ENCODE peak calls at places on chromosome 1, in ten cellular contexts. R is fibroblast of pulmonary artery; K is GM12865; N is fibroblast of villous mesenchyme; V is astrocyte of the cerebellum; C is PC-3; U is CD8-positive, alpha-beta T cell; Z is left ventricle myocardium inferior; A is bronchial epithelial cell; D is AG10803. Q is an unnamed sample.
A peak's percentile ranks its signal among the peaks of the same experiment; 100 is the strongest.

GRCh38 chr1:163796394-163796821 is 474.7 kb downstream of the NUF2 start:
- DNase-seq in V (peak; percentile 13), U (no peak), R (peak; percentile 3), Z (no peak), D (peak; percentile 17), A (peak; percentile 93), N (peak; percentile 54), C (peak; percentile 84), K (no peak), Q (peak; percentile 8)

GRCh38 chr1:235009561-235010306 is 118.9 kb downstream of the TOMM20 start:
- DNase-seq in Z (no peak), V (no peak), K (no peak), N (no peak), R (no peak), U (no peak), D (no peak), A (no peak), C (no peak), Q (no peak)

GRCh38 chr1:155069551-155070391 is 6.2 kb downstream of the EFNA4 start:
- DNase-seq in D (no peak), V (no peak), C (no peak), A (no peak), Z (no peak), R (no peak), U (no peak), K (no peak), N (no peak), Q (no peak)

GRCh38 chr1:32618673-32619221 is 31.6 kb downstream of the ZBTB8OS start:
- DNase-seq in Z (no peak), V (no peak), C (peak; percentile 20), K (no peak), A (peak; percentile 10), U (no peak), D (no peak), R (peak; percentile 7), N (no peak), Q (no peak)

GRCh38 chr1:3170566-3171453 is 101.8 kb downstream of the PRDM16 start:
- DNase-seq in K (no peak), U (no peak), A (peak; percentile 4), C (no peak), Z (peak; percentile 83), D (peak; percentile 23), R (peak; percentile 16), V (no peak), N (peak; percentile 12), Q (peak; percentile 48)

GRCh38 chr1:94713472-94714141 is 106.5 kb upstream of the SLC44A3 start:
- DNase-seq in K (peak; percentile 21), R (peak; percentile 95), Z (peak; percentile 73), U (no peak), N (peak; percentile 98), D (peak; percentile 99), V (peak; percentile 68), C (peak; percentile 83), A (peak; percentile 98), Q (peak; percentile 93)

GRCh38 chr1:225318706-225319575 is 108.9 kb downstream of the LBR start:
- DNase-seq in U (no peak), C (peak; percentile 86), K (peak; percentile 57), N (peak; percentile 40), Z (no peak), A (peak; percentile 61), D (peak; percentile 46), R (peak; percentile 70), V (peak; percentile 11), Q (peak; percentile 48)

GRCh38 chr1:45654540-45655280 is 30.9 kb upstream of the CCDC17 start:
- DNase-seq in C (no peak), U (no peak), V (no peak), R (peak; percentile 35), Z (no peak), D (peak; percentile 34), N (peak; percentile 26), K (peak; percentile 18), A (peak; percentile 74), Q (no peak)

GRCh38 chr1:182175340-182176068 is 114.0 kb upstream of the ZNF648 start:
- DNase-seq in C (peak; percentile 90), A (peak; percentile 97), K (no peak), D (no peak), V (no peak), R (no peak), U (no peak), Z (no peak), N (no peak), Q (no peak)

DNA sequence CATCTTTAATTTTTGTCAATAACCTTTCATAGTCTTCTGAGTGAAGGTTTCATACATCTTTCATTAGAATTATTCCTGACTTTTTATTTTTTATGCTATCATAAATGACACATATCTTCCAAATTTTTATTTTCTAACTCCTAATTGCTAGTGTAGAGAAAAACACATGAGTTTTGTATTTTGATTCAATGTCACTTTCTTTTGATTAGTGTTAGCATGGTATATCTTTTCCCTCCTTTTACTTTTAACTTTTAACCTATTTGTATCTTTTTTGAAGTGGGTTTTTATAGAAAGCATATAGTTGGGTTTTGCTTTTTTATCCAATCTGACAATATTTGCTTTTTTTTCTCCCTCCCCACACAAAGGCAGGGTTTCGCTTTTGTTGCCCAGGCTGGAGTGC is 43.2 kb downstream of the SDCCAG8 start:
- DNase-seq in N (no peak), V (no peak), R (no peak), A (no peak), C (no peak), Z (no peak), D (no peak), K (no peak), U (no peak), Q (no peak)
- TF ChIP-seq CTCF in N (no peak), V (no peak), R (no peak), A (no peak), C (no peak), Z (no peak), D (no peak), K (no peak), U (no peak), Q (no peak)

GRCh38 chr1:116375884-116376733 is 3.1 kb downstream of the ATP1A1 start:
- DNase-seq in U (peak; percentile 14), R (peak; percentile 85), N (peak; percentile 82), V (peak; percentile 53), D (peak; percentile 79), A (peak; percentile 98), Z (peak; percentile 78), C (peak; percentile 89), K (peak; percentile 69), Q (peak; percentile 88)
- H3K4me3 ChIP-seq in U (peak overlapping the region; percentile 80), R (peak overlapping the region; percentile 85), N (peak overlapping the region; percentile 78), V (peak overlapping the region; percentile 78), D (peak overlapping the region; percentile 80), A (peak overlapping the region; percentile 89), Z (peak overlapping the region; percentile 96), C (peak overlapping the region; percentile 78), K (peak overlapping the region; percentile 96), Q (peak overlapping the region; percentile 27)

GRCh38 chr1:22709227-22709626 is 1.4 kb upstream of the EPHB2 start:
- DNase-seq in D (no peak), K (no peak), Z (no peak), C (no peak), U (no peak), A (no peak), V (no peak), N (no peak), R (no peak), Q (no peak)
- TF ChIP-seq CTCF in D (peak; percentile 23), K (peak; percentile 9), Z (no peak), C (peak; percentile 42), U (no peak), A (peak; percentile 14), V (peak; percentile 9), N (peak; percentile 41), R (peak; percentile 21), Q (peak; percentile 40)

DNA sequence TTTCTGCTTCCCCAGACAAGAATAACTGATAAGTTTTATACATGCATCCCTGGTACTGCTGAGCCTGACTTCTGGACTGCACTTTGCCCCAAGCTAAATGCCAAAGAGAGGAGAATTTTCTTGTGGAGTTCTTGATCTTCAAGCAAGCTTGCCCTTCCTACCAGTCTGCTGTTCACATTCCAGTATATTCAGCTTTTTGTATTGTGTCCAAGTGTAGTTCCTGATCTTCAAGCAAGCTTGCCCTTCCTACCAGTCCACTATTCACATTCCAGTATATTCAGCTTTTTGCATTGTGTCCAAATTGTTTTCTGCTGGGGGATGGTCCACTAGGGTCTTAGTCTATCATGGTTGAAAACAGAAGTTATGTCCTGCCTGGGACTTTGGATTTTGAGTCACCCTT is 899 bp upstream of the TSEN15 start:
- DNase-seq in Z (no peak), A (no peak), U (no peak), R (peak; percentile 21), N (no peak), K (no peak), D (peak; percentile 70), C (no peak), V (no peak), Q (no peak)
- H3K4me3 ChIP-seq in Z (peak overlapping the region; percentile 91), A (no peak overlapping the region), U (peak overlapping the region; percentile 86), R (no peak overlapping the region), N (no peak overlapping the region), K (no peak overlapping the region), D (peak overlapping the region; percentile 83), C (peak overlapping the region; percentile 87), V (peak overlapping the region; percentile 79), Q (peak overlapping the region; percentile 74)

GRCh38 chr1:22228505-22228911 is 85.6 kb upstream of the WNT4 start:
- DNase-seq in K (no peak), V (no peak), C (peak; percentile 83), A (peak; percentile 91), R (no peak), U (no peak), N (no peak), D (no peak), Z (no peak), Q (no peak)

GRCh38 chr1:22224631-22225030 is 81.7 kb upstream of the WNT4 start:
- DNase-seq in C (no peak), U (no peak), R (no peak), Z (no peak), N (peak; percentile 64), A (no peak), V (no peak), K (no peak), D (no peak), Q (no peak)

GRCh38 chr1:22224091-22224490 is 81.2 kb upstream of the WNT4 start:
- DNase-seq in C (no peak), D (no peak), N (no peak), U (no peak), V (no peak), R (no peak), K (no peak), Z (no peak), A (no peak), Q (no peak)

GRCh38 chr1:22228074-22228473 is 85.2 kb upstream of the WNT4 start:
- DNase-seq in N (no peak), U (no peak), A (no peak), R (no peak), D (no peak), Z (no peak), K (no peak), C (no peak), V (no peak), Q (no peak)

DNA sequence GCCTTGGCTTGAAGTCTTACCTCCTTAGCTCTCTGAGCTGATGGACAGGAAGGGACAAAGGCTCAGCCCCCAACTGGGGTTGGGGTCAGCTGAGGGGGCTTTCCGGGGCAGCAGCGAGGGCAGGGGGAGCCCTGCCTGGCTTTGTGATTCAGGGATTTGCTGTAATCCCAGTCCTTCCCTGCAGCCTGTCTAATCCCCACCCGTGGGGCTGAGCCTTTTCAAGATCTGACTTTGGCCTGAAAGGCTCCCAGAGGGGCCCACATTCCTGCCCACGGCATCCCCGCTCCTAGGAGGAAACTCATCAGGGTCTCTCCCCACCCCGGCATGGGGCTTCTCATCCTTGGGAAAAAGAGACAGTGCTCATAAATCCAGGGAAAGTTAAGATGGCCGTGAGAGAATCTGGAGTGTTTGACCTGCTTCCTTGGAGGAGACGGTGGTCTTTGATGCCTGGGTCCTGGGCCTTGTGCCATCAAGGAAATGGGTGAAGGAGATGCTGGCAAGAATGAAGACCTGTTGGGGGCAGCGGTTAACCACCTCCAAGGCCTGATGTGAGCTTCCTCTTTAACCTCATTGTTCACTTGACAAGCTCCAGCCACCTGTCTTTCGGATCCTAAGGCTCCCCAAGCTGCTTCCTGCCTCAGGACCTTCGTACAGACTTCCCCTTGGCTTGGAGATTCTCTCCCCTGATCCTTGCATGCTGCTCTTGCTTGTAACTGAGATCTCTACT is 83.1 kb upstream of the WNT4 start:
- DNase-seq in V (no peak), K (peak; percentile 15), D (no peak), N (no peak), U (no peak), R (no peak), A (no peak), Z (no peak), C (no peak), Q (no peak)
- TF ChIP-seq CTCF in V (no peak), K (no peak), D (no peak), N (no peak), U (no peak), R (no peak), A (no peak), Z (no peak), C (no peak), Q (no peak)

Q was measured in astrocyte of the spinal cord.